ENCODE peak calls at places on chromosomes 4 and X, in four cellular contexts. D is K562, Q is WTC11, J is HepG2. K is an unnamed sample.

GRCh38 chrX:113048896-113049295 is 208.3 kb upstream of the AMOT start:
- DNase-seq in Q (no peak), D (no peak), J (no peak), K (no peak)

GRCh38 chrX:12329476-12329875 is 191.2 kb downstream of the FRMPD4 start:
- DNase-seq in D (no peak), J (no peak), Q (no peak), K (no peak)

GRCh38 chr4:153082322-153083301 is 121.6 kb upstream of the TRIM2 start:
- DNase-seq in Q (no peak), D (no peak), J (no peak), K (no peak)

GRCh38 chr4:69051576-69051943 is 44.7 kb upstream of the UGT2B7 start:
- DNase-seq in D (no peak), J (no peak), Q (no peak), K (no peak)

GRCh38 chr4:100819505-100819904 is 301.7 kb upstream of the EMCN start:
- DNase-seq in D (no peak), J (no peak), Q (no peak), K (no peak)

GRCh38 chrX:2680486-2681348 is 10.4 kb upstream of the CD99 start:
- DNase-seq in Q (no peak), J (no peak), D (no peak), K (no peak)

GRCh38 chr4:152109585-152110509 is 349.0 kb upstream of the GATB start:
- DNase-seq in J (no peak), Q (no peak), D (no peak), K (no peak)

GRCh38 chr4:133493241-133493640 is 344.1 kb downstream of the PCDH10 start:
- DNase-seq in Q (no peak), D (no peak), J (no peak), K (no peak)

GRCh38 chr4:24690436-24690835 is 104.9 kb upstream of the SOD3 start:
- DNase-seq in J (no peak), Q (no peak), D (no peak), K (no peak)

GRCh38 chr4:182429896-182430295 is 186.7 kb downstream of the TENM3 start:
- DNase-seq in D (no peak), J (no peak), Q (no peak), K (no peak)

GRCh38 chr4:75598390-75598789 is 31.9 kb downstream of the CDKL2 start:
- DNase-seq in D (no peak), Q (no peak), J (no peak), K (no peak)

GRCh38 chrX:130260316-130260715 is 8.4 kb downstream of the ZNF280C start:
- DNase-seq in J (no peak), D (peak), Q (no peak), K (no peak)

GRCh38 chr4:8507251-8507570 is 66.6 kb downstream of the TRMT44 start:
- DNase-seq in J (no peak), Q (no peak), D (no peak), K (no peak)

GRCh38 chrX:21944136-21944615 is 3.7 kb downstream of the SMS start:
- DNase-seq in D (no peak), J (no peak), Q (peak), K (no peak)

GRCh38 chr4:107183155-107183774 is 147.2 kb upstream of the DKK2 start:
- DNase-seq in D (peak), J (peak), Q (peak), K (peak)

GRCh38 chrX:150446995-150447394 is 83.9 kb downstream of the MAMLD1 start:
- DNase-seq in D (no peak), J (no peak), Q (no peak), K (no peak)

GRCh38 chr4:144646523-144647094 is 653 bp downstream of the HHIP start:
- DNase-seq in Q (peak), J (no peak), D (no peak), K (no peak)

GRCh38 chr4:71126719-71127118 is 133.3 kb downstream of the DCK start:
- DNase-seq in D (no peak), J (peak), Q (no peak), K (no peak)

GRCh38 chrX:38692961-38693360 is 108.3 kb upstream of the MID1IP1 start:
- DNase-seq in J (no peak), Q (no peak), D (no peak), K (no peak)

GRCh38 chr4:104860227-104861123 is 286.2 kb upstream of the TET2 start:
- DNase-seq in D (peak), J (peak), Q (peak), K (peak)

GRCh38 chr4:166421556-166422156 is 548.6 kb downstream of the TLL1 start:
- DNase-seq in J (no peak), Q (no peak), D (no peak), K (no peak)

GRCh38 chrX:16022580-16023170 is 100.7 kb upstream of the GRPR start:
- DNase-seq in Q (no peak), D (no peak), J (no peak), K (no peak)

GRCh38 chrX:12372111-12372510 is 233.8 kb downstream of the FRMPD4 start:
- DNase-seq in Q (no peak), D (no peak), J (no peak), K (no peak)

GRCh38 chr4:167114416-167114971 is 119.8 kb downstream of the SPOCK3 start:
- DNase-seq in D (no peak), J (no peak), Q (no peak), K (peak)

GRCh38 chr4:94285666-94286065 is 57.0 kb downstream of the HPGDS start:
- DNase-seq in Q (no peak), D (no peak), J (no peak), K (no peak)

GRCh38 chrX:30141966-30142365 is 73.4 kb upstream of the MAGEB2 start:
- DNase-seq in D (peak), J (peak), Q (peak), K (no peak)

GRCh38 chr4:45033676-45034410 is 307.5 kb upstream of the GNPDA2 start:
- DNase-seq in J (no peak), Q (no peak), D (no peak), K (no peak)

GRCh38 chr4:45036677-45037076 is 310.3 kb upstream of the GNPDA2 start:
- DNase-seq in J (no peak), Q (no peak), D (no peak), K (no peak)
- TF ChIP-seq CREM in J (no peak), Q (no peak), D (no peak), K (no peak)

DNA sequence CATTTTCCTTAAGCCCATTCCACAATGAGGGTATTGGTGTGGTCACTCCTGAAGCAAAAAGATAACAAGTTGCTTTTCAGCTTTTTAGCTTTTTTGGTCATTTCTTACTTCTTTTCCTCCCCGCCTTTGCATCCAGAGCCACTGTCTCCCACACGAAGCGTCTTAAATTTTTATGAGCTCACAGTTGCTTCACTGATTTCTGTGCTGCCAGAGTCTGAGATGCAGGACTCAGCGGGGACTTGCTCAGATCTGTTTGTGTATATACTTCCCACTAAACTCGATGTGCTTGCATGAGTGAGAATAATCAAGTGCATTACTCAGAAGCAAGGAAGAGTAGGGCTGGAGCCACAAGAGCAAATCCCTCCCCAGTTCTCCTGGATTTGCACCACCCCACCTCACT is 80.2 kb upstream of the FHL1 start:
- DNase-seq in Q (no peak), J (no peak), D (no peak), K (no peak)
- TF ChIP-seq CREM in Q (no peak), J (no peak), D (no peak), K (no peak)

DNA sequence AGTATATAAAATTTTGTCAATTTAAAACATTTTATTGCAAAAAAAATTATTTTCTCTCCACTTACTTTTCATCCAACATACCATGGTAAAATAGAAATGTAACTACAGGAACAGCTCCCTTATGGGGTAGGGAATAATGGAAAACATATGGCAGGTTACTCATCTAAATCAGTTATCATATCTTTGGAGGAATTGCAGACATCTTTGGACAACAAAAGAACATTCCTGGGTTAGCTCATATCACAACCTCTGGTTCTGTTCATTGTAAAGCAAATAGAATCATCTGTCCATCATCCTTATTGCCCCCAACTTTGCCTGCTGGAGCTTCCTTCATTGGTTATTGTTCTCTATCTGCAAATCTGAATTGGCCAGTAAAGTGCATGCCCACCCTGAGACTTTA is 387.5 kb upstream of the GRID2 start:
- DNase-seq in Q (no peak), J (no peak), D (no peak), K (no peak)
- TF ChIP-seq CREM in Q (no peak), J (no peak), D (no peak), K (no peak)

GRCh38 chr4:143558286-143558685 is 44.8 kb downstream of the SMARCA5 start:
- DNase-seq in Q (no peak), D (no peak), J (no peak), K (no peak)

GRCh38 chr4:143558823-143559756 is 45.6 kb downstream of the SMARCA5 start:
- DNase-seq in J (peak), D (no peak), Q (peak), K (peak)

GRCh38 chr4:143564472-143564871 is 51.0 kb downstream of the SMARCA5 start:
- DNase-seq in Q (no peak), J (no peak), D (no peak), K (no peak)

GRCh38 chr4:143555676-143556075 is 42.2 kb downstream of the SMARCA5 start:
- DNase-seq in J (no peak), Q (no peak), D (no peak), K (no peak)

GRCh38 chr4:143559757-143560147 is 46.2 kb downstream of the SMARCA5 start:
- DNase-seq in D (no peak), Q (no peak), J (no peak), K (no peak)
- TF ChIP-seq CREM in D (no peak), Q (no peak), J (no peak), K (no peak)

GRCh38 chrX:41031256-41031967 is 53.8 kb upstream of the USP9X start:
- DNase-seq in D (no peak), Q (no peak), J (no peak), K (no peak)

GRCh38 chrX:41025926-41026325 is 59.3 kb upstream of the USP9X start:
- DNase-seq in J (no peak), Q (no peak), D (no peak), K (no peak)

GRCh38 chrX:41027388-41027787 is 57.9 kb upstream of the USP9X start:
- DNase-seq in D (no peak), J (no peak), Q (no peak), K (no peak)

GRCh38 chrX:41026326-41027136 is 58.7 kb upstream of the USP9X start:
- DNase-seq in J (no peak), Q (no peak), D (no peak), K (no peak)

DNA sequence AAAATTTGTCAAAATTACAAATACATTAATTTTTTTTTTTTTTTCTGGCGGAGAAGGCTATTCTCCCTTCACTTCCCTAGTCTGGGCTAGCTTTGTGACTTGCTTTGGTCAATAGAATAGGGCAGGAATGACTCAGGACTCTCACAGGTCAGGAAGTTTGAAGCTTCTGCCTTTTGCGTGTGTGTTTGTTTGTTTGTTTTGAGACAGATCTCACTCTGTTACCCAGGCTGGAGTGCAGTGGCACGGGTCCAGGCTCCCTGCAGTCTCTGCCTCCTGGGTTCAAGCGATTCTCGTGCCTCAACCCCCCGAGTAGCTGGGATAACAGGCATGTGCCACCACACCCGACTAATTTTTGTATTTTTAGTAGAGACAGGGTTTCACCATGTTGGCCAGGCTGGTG is 55.9 kb upstream of the USP9X start:
- DNase-seq in Q (no peak), D (no peak), J (peak), K (no peak)
- TF ChIP-seq CREM in Q (no peak), D (no peak), J (no peak), K (no peak)

GRCh38 chr4:78659264-78659663 is 107.7 kb downstream of the ANXA3 start:
- DNase-seq in J (no peak), Q (no peak), D (no peak), K (no peak)
- TF ChIP-seq CREM in J (no peak), Q (no peak), D (no peak), K (no peak)

K was measured in GM12878.